ENCODE peak calls at places on chromosomes 16 and 17, in seven cellular contexts. P is pancreas; Z is A549; H is right lobe of liver; J is prostate gland; Q is CD8-positive, alpha-beta T cell; K is esophagus muscularis mucosa. S is an unnamed sample. For H3K4me1, the result is how much of the 10 kb centered on the place peaks cover.

GRCh38 chr17:31428512-31428911 is 37.0 kb downstream of the RAB11FIP4 start:
- DNase-seq in P (no peak), Z (no peak), H (no peak), J (no peak), Q (no peak), K (no peak), S (no peak)

GRCh38 chr17:47057831-47058230 is 78.8 kb upstream of the RPRML start:
- DNase-seq in P (no peak), Z (no peak), H (no peak), J (no peak), Q (no peak), K (no peak), S (no peak)

GRCh38 chr17:82320956-82321927 is 3.8 kb upstream of the CD7 start:
- DNase-seq in P (peak), Z (no peak), H (no peak), J (no peak), Q (peak), K (no peak), S (peak)

GRCh38 chr17:52147872-52148271 is 10.6 kb downstream of the CA10 start:
- DNase-seq in P (no peak), Z (no peak), H (no peak), J (no peak), Q (no peak), K (no peak), S (no peak)

GRCh38 chr17:18181358-18181757 is 2.3 kb upstream of the ALKBH5 start:
- DNase-seq in P (no peak), Z (no peak), H (no peak), J (no peak), Q (no peak), K (no peak), S (peak)

GRCh38 chr17:79612468-79613194 is 1.8 kb upstream of the RBFOX3 start:
- DNase-seq in P (peak), Z (peak), H (no peak), J (no peak), Q (peak), K (no peak), S (no peak)

GRCh38 chr16:20887207-20887606 is 13.0 kb downstream of the DCUN1D3 start:
- DNase-seq in P (no peak), Z (no peak), H (no peak), J (no peak), Q (no peak), K (no peak), S (no peak)

GRCh38 chr17:34390649-34391048 is 27.6 kb upstream of the CCL1 start:
- DNase-seq in P (no peak), Z (no peak), H (no peak), J (no peak), Q (no peak), K (no peak), S (no peak)

GRCh38 chr16:51374790-51375189 is 223.7 kb upstream of the SALL1 start:
- DNase-seq in P (no peak), Z (no peak), H (no peak), J (no peak), Q (no peak), K (no peak), S (no peak)

GRCh38 chr16:11329080-11329491 is 16.2 kb upstream of the RMI2 start:
- DNase-seq in P (no peak), Z (no peak), H (no peak), J (no peak), Q (no peak), K (no peak), S (no peak)

GRCh38 chr16:86604436-86605220 is 26.3 kb downstream of the FOXL1 start:
- DNase-seq in P (no peak), Z (no peak), H (no peak), J (no peak), Q (peak), K (no peak), S (no peak)

GRCh38 chr17:14245629-14246028 is 9.0 kb upstream of the CDRT15 start:
- DNase-seq in P (no peak), Z (no peak), H (no peak), J (no peak), Q (no peak), K (no peak), S (no peak)

GRCh38 chr16:15907863-15908478 is 19.6 kb upstream of the CEP20 start:
- DNase-seq in P (no peak), Z (peak), H (no peak), J (no peak), Q (no peak), K (no peak), S (no peak)

DNA sequence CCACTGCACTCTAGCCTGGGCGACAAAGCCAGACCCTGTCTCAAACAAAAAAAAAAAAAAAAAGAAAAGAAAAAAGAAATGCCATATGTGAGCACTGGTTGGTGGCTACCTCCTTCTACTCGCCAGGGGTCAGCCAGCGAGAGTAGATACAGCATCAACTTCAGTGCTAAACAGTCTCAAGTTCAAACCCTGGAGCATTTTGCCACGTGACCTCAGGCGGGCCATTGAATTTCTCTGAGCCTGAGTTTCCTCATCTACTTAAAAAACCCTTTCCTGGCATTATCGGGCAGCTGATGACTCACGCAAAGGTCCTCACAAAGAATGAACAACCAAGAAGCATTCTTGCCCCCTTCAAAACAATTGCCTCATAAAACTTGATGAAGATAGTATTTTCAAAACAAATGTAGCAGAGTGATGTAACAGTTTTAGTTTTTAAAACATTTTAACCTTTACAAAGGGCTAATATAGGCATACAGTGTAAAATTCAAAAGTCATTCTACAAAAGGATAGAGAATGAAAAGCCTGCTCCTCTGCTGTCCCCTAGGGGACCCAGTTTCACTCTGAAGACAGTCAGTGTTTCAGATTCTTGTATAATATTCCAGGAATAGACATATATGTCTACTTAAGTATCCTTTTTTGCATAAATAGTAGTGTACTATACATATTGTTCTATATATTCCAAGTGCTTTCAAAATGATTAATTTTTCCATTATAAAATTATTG is 28.4 kb downstream of the DNAH2 start:
- DNase-seq in P (no peak), Z (peak), H (no peak), J (no peak), Q (no peak), K (no peak), S (no peak)
- TF ChIP-seq CTCF in P (no peak), Z (peak), H (no peak), J (no peak), Q (no peak), K (no peak), S (no peak)

GRCh38 chr16:3839402-3840184 is 40.9 kb downstream of the CREBBP start:
- DNase-seq in P (no peak), Z (no peak), H (no peak), J (no peak), Q (no peak), K (no peak), S (no peak)
- H3K4me1 ChIP-seq in P (under half), Z (under half), H (under half), J (under half), Q (under half), K (half or more), S (under half)

DNA sequence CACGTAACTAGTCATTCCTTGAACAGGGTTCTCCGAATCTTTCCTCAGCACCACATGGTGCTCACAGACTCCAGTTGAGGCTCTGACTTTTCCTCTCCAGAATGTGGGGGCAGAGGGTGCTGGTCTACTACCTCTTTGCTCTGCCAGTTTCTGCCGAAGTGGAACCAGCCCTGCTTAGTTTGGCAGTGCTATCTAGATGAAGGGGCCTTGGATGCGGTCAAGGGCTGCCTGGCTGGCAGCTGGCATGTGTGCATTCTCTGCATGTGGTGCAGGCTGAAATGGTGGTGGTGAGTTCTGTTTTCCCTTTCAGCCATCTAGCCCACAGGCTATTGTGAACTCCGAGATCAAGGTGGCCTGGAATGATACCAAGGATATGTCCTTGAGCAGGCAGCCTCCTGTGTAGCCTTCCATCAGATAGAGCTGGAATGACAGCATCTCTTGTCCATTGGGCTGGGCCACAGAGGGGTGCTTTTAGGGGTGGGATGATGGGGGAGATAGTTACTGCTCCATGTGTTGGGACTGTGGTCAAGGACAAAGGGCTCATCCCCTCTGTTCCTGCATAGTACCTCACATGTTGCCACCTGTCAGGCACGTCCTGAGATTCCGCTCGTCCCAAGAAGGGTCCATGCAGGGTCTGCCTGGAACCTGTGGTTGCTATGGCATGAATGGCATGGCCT is 2.0 kb downstream of the DYNLL2 start:
- DNase-seq in P (peak), Z (no peak), H (no peak), J (no peak), Q (no peak), K (peak), S (no peak)
- H3K4me3 ChIP-seq in P (peak), Z (peak), H (peak), J (peak), Q (peak), K (peak), S (peak)

GRCh38 chr16:81445143-81445922 is 725 bp downstream of the CMIP start:
- DNase-seq in P (peak), Z (no peak), H (peak), J (no peak), Q (peak), K (no peak), S (peak)
- TF ChIP-seq CTCF in P (no peak), Z (peak), H (peak), J (peak), Q (no peak), K (peak), S (no peak)

S was measured in uterus.